ENCODE peak calls at places on chromosomes 12 and 14, in five cellular contexts. One of them, this sample, is unnamed.

GRCh38 chr14:23114669-23115491 is 4.2 kb downstream of the CEBPE start:
- DNase-seq in HepG2: peak; percentile 52
- DNase-seq in GM12878: no peak
- DNase-seq in IMR-90: peak; percentile 99
- DNase-seq in WTC11: no peak
- DNase-seq in this sample: peak; percentile 79

GRCh38 chr12:19245656-19246055 is 116.1 kb downstream of the PLEKHA5 start:
- DNase-seq in WTC11: no peak
- DNase-seq in HepG2: no peak
- DNase-seq in IMR-90: no peak
- DNase-seq in GM12878: no peak
- DNase-seq in this sample: no peak

GRCh38 chr12:7959278-7960063 is 23.5 kb upstream of the SLC2A3 start:
- DNase-seq in GM12878: peak; percentile 70
- DNase-seq in HepG2: peak; percentile 44
- DNase-seq in IMR-90: no peak
- DNase-seq in WTC11: peak; percentile 70
- DNase-seq in this sample: no peak

GRCh38 chr12:117120787-117121186 is 21.6 kb upstream of the TESC start:
- DNase-seq in WTC11: no peak
- DNase-seq in GM12878: no peak
- DNase-seq in IMR-90: no peak
- DNase-seq in HepG2: no peak
- DNase-seq in this sample: no peak

GRCh38 chr12:92977326-92977725 is 48.2 kb upstream of the EEA1 start:
- DNase-seq in WTC11: no peak
- DNase-seq in HepG2: no peak
- DNase-seq in GM12878: no peak
- DNase-seq in IMR-90: no peak
- DNase-seq in this sample: no peak

GRCh38 chr14:77044776-77045569 is 16.5 kb upstream of the IRF2BPL start:
- DNase-seq in WTC11: no peak
- DNase-seq in HepG2: peak; percentile 74
- DNase-seq in GM12878: no peak
- DNase-seq in IMR-90: no peak
- DNase-seq in this sample: no peak

GRCh38 chr12:117143008-117143532 is 43.9 kb upstream of the TESC start:
- DNase-seq in WTC11: no peak
- DNase-seq in HepG2: peak; percentile 92
- DNase-seq in GM12878: no peak
- DNase-seq in IMR-90: peak; percentile 83
- DNase-seq in this sample: peak; percentile 95

GRCh38 chr14:76456200-76456599 is 80.3 kb downstream of the ESRRB start:
- DNase-seq in GM12878: peak; percentile 7
- DNase-seq in IMR-90: peak; percentile 8
- DNase-seq in HepG2: peak; percentile 18
- DNase-seq in WTC11: peak; percentile 65
- DNase-seq in this sample: peak; percentile 41

GRCh38 chr14:31465113-31465512 is 7.8 kb upstream of the DTD2 start:
- DNase-seq in GM12878: no peak
- DNase-seq in WTC11: no peak
- DNase-seq in IMR-90: peak; percentile 37
- DNase-seq in HepG2: no peak
- DNase-seq in this sample: no peak

GRCh38 chr12:2243275-2243674 is 190.5 kb downstream of the CACNA1C start:
- DNase-seq in GM12878: no peak
- DNase-seq in IMR-90: peak; percentile 32
- DNase-seq in WTC11: no peak
- DNase-seq in HepG2: no peak
- DNase-seq in this sample: no peak

GRCh38 chr12:52521581-52522266 is 1.5 kb upstream of the KRT5 start:
- DNase-seq in IMR-90: no peak
- DNase-seq in GM12878: no peak
- DNase-seq in WTC11: no peak
- DNase-seq in HepG2: no peak
- DNase-seq in this sample: no peak

GRCh38 chr12:63068857-63069442 is 82.1 kb downstream of the AVPR1A start:
- DNase-seq in GM12878: no peak
- DNase-seq in IMR-90: peak; percentile 75
- DNase-seq in WTC11: no peak
- DNase-seq in HepG2: peak; percentile 33
- DNase-seq in this sample: peak; percentile 71

GRCh38 chr12:31246470-31246850 is 79.5 kb downstream of the SINHCAF start:
- DNase-seq in WTC11: no peak
- DNase-seq in HepG2: no peak
- DNase-seq in GM12878: no peak
- DNase-seq in IMR-90: no peak
- DNase-seq in this sample: no peak

GRCh38 chr12:96343347-96343954 is 56.8 kb downstream of the CDK17 start:
- DNase-seq in HepG2: no peak
- DNase-seq in WTC11: no peak
- DNase-seq in GM12878: peak; percentile 79
- DNase-seq in IMR-90: peak; percentile 22
- DNase-seq in this sample: no peak

GRCh38 chr14:99561827-99562226 is 42.2 kb downstream of the CCDC85C start:
- DNase-seq in WTC11: no peak
- DNase-seq in HepG2: no peak
- DNase-seq in IMR-90: no peak
- DNase-seq in GM12878: no peak
- DNase-seq in this sample: no peak

GRCh38 chr14:24232645-24233537 is at the start of gene GMPR2:
- DNase-seq in GM12878: no peak
- DNase-seq in HepG2: no peak
- DNase-seq in WTC11: no peak
- DNase-seq in IMR-90: no peak
- DNase-seq in this sample: no peak

GRCh38 chr12:121301876-121302275 is 5.4 kb upstream of the CAMKK2 start:
- DNase-seq in GM12878: no peak
- DNase-seq in HepG2: no peak
- DNase-seq in WTC11: no peak
- DNase-seq in IMR-90: no peak
- DNase-seq in this sample: no peak

GRCh38 chr14:59772252-59772651 is 98.3 kb downstream of the RTN1 start:
- DNase-seq in IMR-90: no peak
- DNase-seq in WTC11: no peak
- DNase-seq in HepG2: no peak
- DNase-seq in GM12878: no peak
- DNase-seq in this sample: no peak

GRCh38 chr12:100234591-100235304 is 32.1 kb downstream of the DEPDC4 start:
- DNase-seq in IMR-90: peak; percentile 86
- DNase-seq in HepG2: peak; percentile 44
- DNase-seq in WTC11: no peak
- DNase-seq in GM12878: peak; percentile 1
- DNase-seq in this sample: peak; percentile 59

GRCh38 chr14:102727336-102728095 is 49.7 kb upstream of the TRAF3 start:
- DNase-seq in IMR-90: no peak
- DNase-seq in HepG2: no peak
- DNase-seq in GM12878: no peak
- DNase-seq in WTC11: no peak
- DNase-seq in this sample: no peak

GRCh38 chr14:68815288-68816182 is 22.7 kb upstream of the ZFP36L1 start:
- DNase-seq in HepG2: no peak
- DNase-seq in GM12878: no peak
- DNase-seq in WTC11: no peak
- DNase-seq in IMR-90: no peak
- DNase-seq in this sample: no peak

GRCh38 chr14:44896275-44897040 is 65.3 kb downstream of the KLHL28 start:
- DNase-seq in IMR-90: no peak
- DNase-seq in HepG2: peak; percentile 33
- DNase-seq in GM12878: no peak
- DNase-seq in WTC11: no peak
- DNase-seq in this sample: no peak

GRCh38 chr12:72272731-72273498 is 745 bp downstream of the TRHDE start:
- DNase-seq in WTC11: peak; percentile 24
- DNase-seq in GM12878: no peak
- DNase-seq in HepG2: no peak
- DNase-seq in IMR-90: peak; percentile 58
- DNase-seq in this sample: no peak

GRCh38 chr14:94043111-94043755 is 17.1 kb downstream of the OTUB2 start:
- DNase-seq in HepG2: no peak
- DNase-seq in WTC11: no peak
- DNase-seq in IMR-90: peak; percentile 68
- DNase-seq in GM12878: no peak
- DNase-seq in this sample: no peak

GRCh38 chr14:23028800-23029199 is 5.9 kb downstream of the PSMB5 start:
- DNase-seq in WTC11: no peak
- DNase-seq in IMR-90: peak; percentile 61
- DNase-seq in HepG2: no peak
- DNase-seq in GM12878: no peak
- DNase-seq in this sample: no peak

GRCh38 chr12:15928870-15929571 is 17.9 kb downstream of the DERA start:
- DNase-seq in HepG2: no peak
- DNase-seq in GM12878: peak; percentile 34
- DNase-seq in WTC11: no peak
- DNase-seq in IMR-90: no peak
- DNase-seq in this sample: no peak

DNA sequence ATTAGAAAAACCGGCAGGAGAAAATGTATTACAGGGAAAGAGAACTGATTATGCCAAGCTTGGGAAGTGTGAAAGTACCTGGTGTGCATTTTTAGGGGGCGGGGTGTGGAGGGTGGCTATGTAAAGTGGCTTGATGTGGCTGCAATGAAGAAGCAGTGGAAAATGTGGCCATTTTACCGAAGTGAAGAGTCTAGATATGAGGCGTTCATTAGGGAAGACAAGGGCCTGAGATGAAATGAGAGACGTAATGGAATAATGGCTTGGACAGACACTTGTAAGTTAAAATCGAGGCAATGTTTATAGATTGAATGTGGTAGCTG is 1.2 kb downstream of the VEZT start:
- DNase-seq in IMR-90: no peak
- DNase-seq in GM12878: no peak
- DNase-seq in WTC11: no peak
- DNase-seq in HepG2: no peak
- DNase-seq in this sample: peak; percentile 51
- TF ChIP-seq USF2 in IMR-90: no peak
- TF ChIP-seq USF2 in GM12878: no peak
- TF ChIP-seq USF2 in WTC11: no peak
- TF ChIP-seq USF2 in HepG2: no peak
- TF ChIP-seq USF2 in this sample: no peak

GRCh38 chr14:105843444-105844046 is 317.2 kb downstream of the TMEM121 start:
- DNase-seq in GM12878: no peak
- DNase-seq in HepG2: no peak
- DNase-seq in WTC11: no peak
- DNase-seq in IMR-90: no peak
- DNase-seq in this sample: no peak
- TF ChIP-seq USF2 in GM12878: no peak
- TF ChIP-seq USF2 in HepG2: no peak
- TF ChIP-seq USF2 in WTC11: no peak
- TF ChIP-seq USF2 in IMR-90: no peak
- TF ChIP-seq USF2 in this sample: no peak

DNA sequence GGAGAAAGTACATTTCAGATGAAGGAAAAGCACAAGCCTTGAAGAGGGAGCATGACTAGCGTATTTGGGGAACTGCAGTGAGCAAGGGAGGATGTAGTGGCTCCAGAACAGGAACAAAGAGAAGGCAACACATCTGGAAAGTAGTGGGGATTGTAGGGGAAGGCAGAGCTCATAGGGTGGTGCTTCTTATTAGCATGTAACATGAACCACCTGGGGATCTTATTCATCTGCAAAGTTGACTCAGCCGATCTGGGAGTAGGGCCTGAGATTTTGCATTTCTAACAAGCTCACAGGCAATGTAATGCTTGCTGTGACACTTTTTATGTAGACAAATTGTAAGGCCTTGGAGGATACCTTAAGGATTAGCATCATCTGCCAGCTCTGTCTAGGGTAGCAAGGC is 447.3 kb downstream of the NELL2 start:
- DNase-seq in WTC11: peak; percentile 18
- DNase-seq in GM12878: no peak
- DNase-seq in IMR-90: no peak
- DNase-seq in HepG2: no peak
- DNase-seq in this sample: no peak
- TF ChIP-seq USF2 in WTC11: no peak
- TF ChIP-seq USF2 in GM12878: no peak
- TF ChIP-seq USF2 in IMR-90: no peak
- TF ChIP-seq USF2 in HepG2: no peak
- TF ChIP-seq USF2 in this sample: no peak

GRCh38 chr14:74425525-74426201 is 347 bp downstream of the SYNDIG1L start:
- DNase-seq in IMR-90: no peak
- DNase-seq in WTC11: peak; percentile 82
- DNase-seq in HepG2: no peak
- DNase-seq in GM12878: no peak
- DNase-seq in this sample: no peak
- TF ChIP-seq USF2 in IMR-90: no peak
- TF ChIP-seq USF2 in WTC11: peak; percentile 9
- TF ChIP-seq USF2 in HepG2: no peak
- TF ChIP-seq USF2 in GM12878: no peak
- TF ChIP-seq USF2 in this sample: no peak

GRCh38 chr14:80325688-80326087 is 114.4 kb upstream of the DIO2 start:
- DNase-seq in IMR-90: no peak
- DNase-seq in GM12878: no peak
- DNase-seq in HepG2: no peak
- DNase-seq in WTC11: no peak
- DNase-seq in this sample: no peak
- TF ChIP-seq USF2 in IMR-90: no peak
- TF ChIP-seq USF2 in GM12878: no peak
- TF ChIP-seq USF2 in HepG2: no peak
- TF ChIP-seq USF2 in WTC11: no peak
- TF ChIP-seq USF2 in this sample: no peak

GRCh38 chr12:108850854-108851573 is 6.4 kb downstream of the SSH1 start:
- DNase-seq in HepG2: no peak
- DNase-seq in IMR-90: peak; percentile 91
- DNase-seq in WTC11: no peak
- DNase-seq in GM12878: peak; percentile 79
- DNase-seq in this sample: peak; percentile 92

GRCh38 chr12:108846320-108846719 is 11.1 kb downstream of the SSH1 start:
- DNase-seq in WTC11: no peak
- DNase-seq in GM12878: no peak
- DNase-seq in IMR-90: no peak
- DNase-seq in HepG2: no peak
- DNase-seq in this sample: no peak

GRCh38 chr12:108852674-108853073 is 4.7 kb downstream of the SSH1 start:
- DNase-seq in HepG2: no peak
- DNase-seq in WTC11: no peak
- DNase-seq in GM12878: no peak
- DNase-seq in IMR-90: peak; percentile 51
- DNase-seq in this sample: no peak

GRCh38 chr12:108847705-108848104 is 9.7 kb downstream of the SSH1 start:
- DNase-seq in WTC11: no peak
- DNase-seq in IMR-90: no peak
- DNase-seq in GM12878: no peak
- DNase-seq in HepG2: no peak
- DNase-seq in this sample: no peak

DNA sequence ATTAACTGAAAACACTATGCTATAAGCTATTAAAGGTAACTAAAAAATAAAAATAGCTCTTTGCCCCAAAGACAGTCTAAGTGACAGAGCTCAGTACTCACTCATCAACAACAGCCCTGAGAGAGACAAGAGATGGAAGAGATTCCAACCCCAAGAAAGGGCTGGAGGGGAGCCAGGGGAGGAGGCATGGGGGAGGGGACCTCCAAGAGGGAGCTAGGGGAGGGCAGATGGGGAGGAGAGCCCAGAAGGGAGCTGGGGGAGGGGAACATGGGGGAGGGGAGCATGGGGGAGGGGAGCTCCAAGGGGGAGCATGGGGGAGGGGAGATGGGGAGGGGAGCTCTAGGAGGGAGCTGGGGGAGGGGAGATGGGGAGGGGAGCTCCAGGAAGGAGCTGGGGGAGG is 7.7 kb downstream of the SSH1 start:
- DNase-seq in WTC11: no peak
- DNase-seq in HepG2: no peak
- DNase-seq in GM12878: no peak
- DNase-seq in IMR-90: no peak
- DNase-seq in this sample: peak; percentile 47
- TF ChIP-seq USF2 in WTC11: no peak
- TF ChIP-seq USF2 in HepG2: no peak
- TF ChIP-seq USF2 in GM12878: no peak
- TF ChIP-seq USF2 in IMR-90: no peak
- TF ChIP-seq USF2 in this sample: no peak

This sample was measured in A549.